ENCODE peak calls at places on chromosome 16, in six cellular contexts. One of them, this sample, is unnamed.

GRCh38 chr16:4032768-4033167 is 83.5 kb downstream of the ADCY9 start:
- DNase-seq in K562: no peak
- DNase-seq in OCI-LY7: peak; percentile 31
- DNase-seq in stomach: peak; percentile 72
- DNase-seq in transverse colon: peak; percentile 73
- DNase-seq in effector memory CD4-positive, alpha-beta T cell: no peak
- DNase-seq in this sample: peak; percentile 94

GRCh38 chr16:56332464-56333079 is 92.8 kb downstream of the AMFR start:
- DNase-seq in K562: peak; percentile 81
- DNase-seq in OCI-LY7: no peak
- DNase-seq in stomach: peak; percentile 68
- DNase-seq in transverse colon: peak; percentile 67
- DNase-seq in effector memory CD4-positive, alpha-beta T cell: no peak
- DNase-seq in this sample: no peak

GRCh38 chr16:2824626-2825025 is 5.5 kb upstream of the ZG16B start:
- DNase-seq in K562: no peak
- DNase-seq in OCI-LY7: no peak
- DNase-seq in stomach: no peak
- DNase-seq in transverse colon: peak; percentile 2
- DNase-seq in effector memory CD4-positive, alpha-beta T cell: no peak
- DNase-seq in this sample: peak; percentile 24

GRCh38 chr16:19113577-19114358 is at the start of gene ITPRIPL2:
- DNase-seq in K562: peak; percentile 66
- DNase-seq in OCI-LY7: no peak
- DNase-seq in stomach: peak; percentile 83
- DNase-seq in transverse colon: peak; percentile 84
- DNase-seq in effector memory CD4-positive, alpha-beta T cell: no peak
- DNase-seq in this sample: peak; percentile 85

GRCh38 chr16:82761236-82761635 is 134.5 kb downstream of the CDH13 start:
- DNase-seq in K562: no peak
- DNase-seq in OCI-LY7: no peak
- DNase-seq in stomach: peak; percentile 30
- DNase-seq in transverse colon: peak; percentile 27
- DNase-seq in effector memory CD4-positive, alpha-beta T cell: no peak
- DNase-seq in this sample: peak; percentile 53

GRCh38 chr16:27067138-27067537 is 411 bp downstream of the C16orf82 start:
- DNase-seq in K562: no peak
- DNase-seq in OCI-LY7: no peak
- DNase-seq in stomach: no peak
- DNase-seq in transverse colon: no peak
- DNase-seq in effector memory CD4-positive, alpha-beta T cell: no peak
- DNase-seq in this sample: no peak

GRCh38 chr16:73047536-73048291 is at the start of gene ZFHX3:
- DNase-seq in K562: no peak
- DNase-seq in OCI-LY7: peak; percentile 40
- DNase-seq in stomach: peak; percentile 79
- DNase-seq in transverse colon: peak; percentile 79
- DNase-seq in effector memory CD4-positive, alpha-beta T cell: no peak
- DNase-seq in this sample: peak; percentile 85

GRCh38 chr16:52545544-52546262 is 1.2 kb downstream of the TOX3 start:
- DNase-seq in K562: no peak
- DNase-seq in OCI-LY7: no peak
- DNase-seq in stomach: no peak
- DNase-seq in transverse colon: no peak
- DNase-seq in effector memory CD4-positive, alpha-beta T cell: no peak
- DNase-seq in this sample: no peak

GRCh38 chr16:83899272-83899897 is 470 bp downstream of the MLYCD start:
- DNase-seq in K562: peak; percentile 70
- DNase-seq in OCI-LY7: peak; percentile 52
- DNase-seq in stomach: peak; percentile 61
- DNase-seq in transverse colon: peak; percentile 67
- DNase-seq in effector memory CD4-positive, alpha-beta T cell: no peak
- DNase-seq in this sample: peak; percentile 72

GRCh38 chr16:9703731-9704130 is 478.5 kb downstream of the GRIN2A start:
- DNase-seq in K562: no peak
- DNase-seq in OCI-LY7: no peak
- DNase-seq in stomach: no peak
- DNase-seq in transverse colon: no peak
- DNase-seq in effector memory CD4-positive, alpha-beta T cell: no peak
- DNase-seq in this sample: no peak

GRCh38 chr16:46632778-46633733 is 11.9 kb upstream of the SHCBP1 start:
- DNase-seq in K562: peak; percentile 51
- DNase-seq in OCI-LY7: no peak
- DNase-seq in stomach: no peak
- DNase-seq in transverse colon: no peak
- DNase-seq in effector memory CD4-positive, alpha-beta T cell: no peak
- DNase-seq in this sample: no peak

GRCh38 chr16:50742521-50743150 is 750 bp downstream of the CYLD start:
- DNase-seq in K562: peak; percentile 16
- DNase-seq in OCI-LY7: peak; percentile 44
- DNase-seq in stomach: no peak
- DNase-seq in transverse colon: peak; percentile 46
- DNase-seq in effector memory CD4-positive, alpha-beta T cell: peak; percentile 42
- DNase-seq in this sample: no peak

GRCh38 chr16:59665618-59666220 is 931.6 kb upstream of the GOT2 start:
- DNase-seq in K562: no peak
- DNase-seq in OCI-LY7: no peak
- DNase-seq in stomach: no peak
- DNase-seq in transverse colon: no peak
- DNase-seq in effector memory CD4-positive, alpha-beta T cell: no peak
- DNase-seq in this sample: no peak

GRCh38 chr16:998211-998610 is 16.6 kb downstream of the SOX8 start:
- DNase-seq in K562: no peak
- DNase-seq in OCI-LY7: no peak
- DNase-seq in stomach: no peak
- DNase-seq in transverse colon: no peak
- DNase-seq in effector memory CD4-positive, alpha-beta T cell: no peak
- DNase-seq in this sample: no peak

GRCh38 chr16:60558936-60559335 is 1477.3 kb downstream of the CDH8 start:
- DNase-seq in K562: no peak
- DNase-seq in OCI-LY7: no peak
- DNase-seq in stomach: no peak
- DNase-seq in transverse colon: no peak
- DNase-seq in effector memory CD4-positive, alpha-beta T cell: no peak
- DNase-seq in this sample: no peak

DNA sequence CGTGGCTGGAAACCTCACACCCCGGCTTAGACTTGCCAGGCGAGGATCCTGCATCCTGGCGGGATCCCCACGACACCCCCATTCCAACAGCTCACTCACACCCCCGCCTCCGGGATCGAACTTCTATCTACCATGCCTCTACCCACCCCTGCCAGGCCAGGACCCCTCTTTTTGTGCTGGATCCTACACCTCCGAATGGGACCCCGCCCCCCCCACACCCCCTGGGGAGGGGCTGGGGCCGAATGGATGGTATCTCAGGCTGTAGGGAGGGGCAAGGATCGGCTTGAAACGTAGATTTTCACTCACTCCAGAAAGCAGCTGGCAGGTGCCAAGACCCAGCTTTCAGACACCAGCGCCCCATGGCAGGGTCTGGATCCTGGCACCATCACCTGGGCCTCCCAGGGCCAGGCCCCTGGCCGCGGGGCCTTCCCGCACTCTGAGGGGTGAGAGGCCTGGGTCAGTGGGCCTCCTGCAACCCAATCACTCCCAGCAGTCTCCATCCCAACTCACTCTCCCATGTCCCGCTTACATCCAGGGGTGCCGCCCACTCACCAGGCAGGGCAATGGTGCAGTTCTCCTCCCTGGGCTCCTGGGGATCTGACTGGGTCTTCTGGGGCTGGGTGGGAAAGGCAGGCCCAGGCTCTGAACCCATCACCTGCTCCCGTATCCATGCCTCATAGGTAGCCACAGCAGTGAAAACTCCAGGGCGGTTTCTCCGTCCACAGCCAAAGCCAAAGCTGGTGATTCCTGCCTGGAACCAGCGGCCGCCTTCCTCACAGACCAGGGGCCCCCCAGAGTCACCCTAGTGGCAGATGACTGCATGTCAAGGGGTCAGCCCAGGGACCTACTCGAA is 6.6 kb downstream of the PRSS36 start:
- DNase-seq in K562: no peak
- DNase-seq in OCI-LY7: no peak
- DNase-seq in stomach: no peak
- DNase-seq in transverse colon: no peak
- DNase-seq in effector memory CD4-positive, alpha-beta T cell: no peak
- DNase-seq in this sample: no peak
- H3K27ac ChIP-seq in K562: no peak overlapping the region
- H3K27ac ChIP-seq in OCI-LY7: no peak overlapping the region
- H3K27ac ChIP-seq in stomach: peak overlapping the region; percentile 88
- H3K27ac ChIP-seq in transverse colon: peak overlapping the region; percentile 90
- H3K27ac ChIP-seq in effector memory CD4-positive, alpha-beta T cell: peak overlapping the region; percentile 62
- H3K27ac ChIP-seq in this sample: peak overlapping the region; percentile 88

DNA sequence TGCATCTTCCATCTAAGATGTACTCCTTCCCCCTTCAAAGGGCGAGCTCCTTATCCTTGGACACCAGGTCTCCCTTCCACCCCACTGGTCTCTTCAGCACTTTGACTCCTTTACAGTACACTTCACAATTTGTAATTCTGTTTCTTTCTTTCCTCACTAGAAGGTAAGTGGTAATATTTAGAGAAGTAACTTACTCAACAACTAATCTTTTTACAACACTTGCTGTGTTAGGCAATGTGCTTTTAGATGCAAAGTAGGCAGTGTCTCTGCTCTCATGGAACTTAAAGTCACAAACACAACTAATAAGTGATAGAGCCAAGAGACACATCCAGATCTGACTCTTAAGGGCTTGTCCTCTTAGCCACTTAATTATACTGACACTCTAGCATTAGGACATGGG is 6.4 kb downstream of the SIAH1 start:
- DNase-seq in K562: peak; percentile 25
- DNase-seq in OCI-LY7: no peak
- DNase-seq in stomach: no peak
- DNase-seq in transverse colon: no peak
- DNase-seq in effector memory CD4-positive, alpha-beta T cell: no peak
- DNase-seq in this sample: no peak
- H3K4me3 ChIP-seq in K562: no peak overlapping the region
- H3K4me3 ChIP-seq in OCI-LY7: no peak overlapping the region
- H3K4me3 ChIP-seq in stomach: no peak overlapping the region
- H3K4me3 ChIP-seq in transverse colon: no peak overlapping the region
- H3K4me3 ChIP-seq in effector memory CD4-positive, alpha-beta T cell: no peak overlapping the region
- H3K4me3 ChIP-seq in this sample: no peak overlapping the region

GRCh38 chr16:30585022-30585399 is 486 bp downstream of the ZNF785 start:
- DNase-seq in K562: peak; percentile 56
- DNase-seq in OCI-LY7: no peak
- DNase-seq in stomach: no peak
- DNase-seq in transverse colon: peak; percentile 30
- DNase-seq in effector memory CD4-positive, alpha-beta T cell: no peak
- DNase-seq in this sample: no peak

GRCh38 chr16:30581462-30581861 is 4.0 kb downstream of the ZNF785 start:
- DNase-seq in K562: no peak
- DNase-seq in OCI-LY7: no peak
- DNase-seq in stomach: no peak
- DNase-seq in transverse colon: no peak
- DNase-seq in effector memory CD4-positive, alpha-beta T cell: no peak
- DNase-seq in this sample: no peak

GRCh38 chr16:30582611-30583340 is 2.7 kb downstream of the ZNF785 start:
- DNase-seq in K562: no peak
- DNase-seq in OCI-LY7: no peak
- DNase-seq in stomach: no peak
- DNase-seq in transverse colon: no peak
- DNase-seq in effector memory CD4-positive, alpha-beta T cell: no peak
- DNase-seq in this sample: no peak

GRCh38 chr16:30588651-30589050 is 3.2 kb upstream of the ZNF785 start:
- DNase-seq in K562: no peak
- DNase-seq in OCI-LY7: no peak
- DNase-seq in stomach: no peak
- DNase-seq in transverse colon: no peak
- DNase-seq in effector memory CD4-positive, alpha-beta T cell: no peak
- DNase-seq in this sample: no peak

GRCh38 chr16:30585400-30586191 is at the start of gene ZNF785:
- DNase-seq in K562: peak; percentile 99
- DNase-seq in OCI-LY7: peak; percentile 95
- DNase-seq in stomach: peak; percentile 96
- DNase-seq in transverse colon: peak; percentile 97
- DNase-seq in effector memory CD4-positive, alpha-beta T cell: peak; percentile 87
- DNase-seq in this sample: peak; percentile 98
- H3K27ac ChIP-seq in K562: peak within 1 kb of the TSS; percentile 99
- H3K27ac ChIP-seq in OCI-LY7: peak within 1 kb of the TSS; percentile 27
- H3K27ac ChIP-seq in stomach: peak within 1 kb of the TSS; percentile 91
- H3K27ac ChIP-seq in transverse colon: peak within 1 kb of the TSS; percentile 91
- H3K27ac ChIP-seq in effector memory CD4-positive, alpha-beta T cell: peak within 1 kb of the TSS; percentile 76
- H3K27ac ChIP-seq in this sample: peak within 1 kb of the TSS; percentile 74

DNA sequence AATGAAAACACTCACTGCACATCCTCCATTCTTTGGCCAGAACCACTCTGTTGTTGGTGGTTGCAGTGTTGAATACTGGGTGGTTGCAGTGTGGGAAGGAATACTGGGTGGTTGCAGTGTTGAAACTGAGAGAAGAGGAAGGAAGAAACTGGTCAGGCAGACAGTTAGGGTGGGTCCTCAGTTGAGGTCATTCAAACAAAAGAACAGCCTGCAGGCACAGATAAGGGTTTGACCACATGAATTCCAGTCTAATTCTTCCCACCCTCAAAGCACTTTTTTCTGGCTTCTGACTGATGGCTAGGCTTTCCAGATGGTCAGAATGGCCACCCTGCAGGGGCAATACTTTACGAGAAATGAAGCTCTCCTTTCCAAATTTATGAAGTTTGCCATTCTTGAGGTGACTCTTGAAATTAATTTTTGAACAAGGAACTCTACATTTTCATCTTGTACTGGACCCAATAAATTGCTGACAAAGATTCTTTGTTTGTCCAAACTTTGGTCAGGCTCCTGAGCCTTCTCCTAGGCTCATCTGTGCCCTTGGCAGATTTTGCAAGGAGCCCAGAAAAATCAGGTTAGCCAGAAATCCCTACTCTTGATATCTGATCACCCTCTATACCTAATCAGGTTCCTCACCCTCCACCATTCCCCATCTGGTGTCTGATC is 596.6 kb upstream of the CDH5 start:
- DNase-seq in K562: peak; percentile 71
- DNase-seq in OCI-LY7: no peak
- DNase-seq in stomach: no peak
- DNase-seq in transverse colon: no peak
- DNase-seq in effector memory CD4-positive, alpha-beta T cell: no peak
- DNase-seq in this sample: no peak
- H3K4me3 ChIP-seq in K562: no peak overlapping the region
- H3K4me3 ChIP-seq in OCI-LY7: no peak overlapping the region
- H3K4me3 ChIP-seq in stomach: no peak overlapping the region
- H3K4me3 ChIP-seq in transverse colon: no peak overlapping the region
- H3K4me3 ChIP-seq in effector memory CD4-positive, alpha-beta T cell: no peak overlapping the region
- H3K4me3 ChIP-seq in this sample: no peak overlapping the region

This sample was measured in pancreas.